ENCODE peak calls at places on chromosomes 6 and 20, in seven cellular contexts. I, O, M, C, L, U and G are unnamed samples.

GRCh38 chr6:111872521-111873177 is 603 bp downstream of the FYN start:
- DNase-seq in L (no peak), O (peak), U (peak), C (no peak), I (peak), M (no peak), G (peak)

GRCh38 chr20:56893206-56893605 is 264.1 kb downstream of the TFAP2C start:
- DNase-seq in U (no peak), I (no peak), C (no peak), L (no peak), M (no peak), O (peak), G (no peak)

GRCh38 chr6:27161946-27162603 is 85.4 kb upstream of the PRSS16 start:
- DNase-seq in I (peak), M (no peak), O (peak), C (peak), U (peak), L (peak), G (no peak)

GRCh38 chr6:137165375-137166246 is 7.8 kb downstream of the IL22RA2 start:
- DNase-seq in O (no peak), U (no peak), I (no peak), M (peak), C (no peak), L (peak), G (no peak)

GRCh38 chr6:45327956-45328522 is at the start of gene RUNX2:
- DNase-seq in L (no peak), U (peak), O (no peak), M (no peak), C (peak), I (peak), G (no peak)

GRCh38 chr20:35992713-35993335 is 24.4 kb downstream of the CNBD2 start:
- DNase-seq in M (peak), C (peak), U (peak), I (peak), O (peak), L (peak), G (peak)

GRCh38 chr20:8661229-8662023 is 407.5 kb upstream of the PLCB4 start:
- DNase-seq in L (no peak), O (peak), C (no peak), U (no peak), I (no peak), M (no peak), G (no peak)

GRCh38 chr6:14728396-14729024 is 517.4 kb upstream of the JARID2 start:
- DNase-seq in O (no peak), M (no peak), C (peak), L (no peak), U (peak), I (peak), G (no peak)

GRCh38 chr6:93992976-93993375 is 573.6 kb upstream of the EPHA7 start:
- DNase-seq in C (no peak), I (peak), L (no peak), U (no peak), O (no peak), M (no peak), G (no peak)

GRCh38 chr20:53575481-53576194 is 18.0 kb downstream of the ZNF217 start:
- DNase-seq in M (no peak), U (no peak), L (no peak), O (no peak), C (no peak), I (no peak), G (no peak)

GRCh38 chr20:64079273-64080012 is at the start of gene RGS19:
- DNase-seq in C (peak), I (peak), L (no peak), M (no peak), O (peak), U (peak), G (peak)

GRCh38 chr6:41673704-41674000 is 35.4 kb downstream of the MDFI start:
- DNase-seq in I (no peak), M (no peak), U (no peak), L (no peak), C (no peak), O (no peak), G (no peak)

GRCh38 chr6:105452924-105453756 is 50.3 kb upstream of the PREP start:
- DNase-seq in U (no peak), M (peak), C (no peak), I (no peak), O (no peak), L (no peak), G (no peak)

DNA sequence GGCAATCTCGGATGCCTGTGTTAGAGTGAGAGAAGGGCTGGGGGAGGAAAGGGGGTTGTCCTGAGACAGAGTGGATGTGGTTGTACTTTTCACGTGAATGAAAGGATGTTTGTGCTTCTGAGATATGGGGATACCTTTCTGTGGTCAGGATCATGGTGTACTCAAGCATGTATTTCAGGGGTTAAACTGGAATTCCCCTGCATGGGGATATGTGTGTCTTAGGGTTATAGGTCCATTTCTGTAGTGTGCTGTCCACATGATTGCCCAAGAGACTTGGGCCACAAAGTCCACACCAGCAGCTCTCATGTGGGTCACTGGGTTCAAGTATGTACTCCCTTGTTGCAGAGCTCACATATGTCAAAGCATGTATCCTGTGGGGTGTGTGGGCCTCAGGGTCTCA is 10.5 kb downstream of the SYNGAP1 start:
- DNase-seq in U (no peak), L (no peak), I (no peak), C (no peak), M (no peak), O (no peak), G (no peak)
- H3K4me3 ChIP-seq in U (no peak), L (no peak), I (no peak), C (no peak), M (no peak), O (peak), G (peak)

GRCh38 chr20:1499528-1500420 is 8.6 kb upstream of the SIRPB2 start:
- DNase-seq in U (no peak), I (no peak), C (no peak), O (no peak), M (no peak), L (no peak), G (no peak)

GRCh38 chr20:1503564-1504227 is 12.5 kb upstream of the SIRPB2 start:
- DNase-seq in C (peak), M (peak), U (peak), I (peak), L (peak), O (peak), G (peak)

GRCh38 chr20:1505361-1505760 is 14.1 kb upstream of the SIRPB2 start:
- DNase-seq in O (no peak), I (peak), C (no peak), L (no peak), U (no peak), M (no peak), G (no peak)

GRCh38 chr20:1496930-1497329 is 5.7 kb upstream of the SIRPB2 start:
- DNase-seq in L (no peak), I (no peak), U (no peak), O (no peak), M (no peak), C (no peak), G (no peak)

GRCh38 chr20:1500496-1500895 is 9.3 kb upstream of the SIRPB2 start:
- DNase-seq in O (no peak), M (no peak), C (no peak), U (no peak), I (no peak), L (no peak), G (no peak)
- H3K9ac ChIP-seq in O (no peak), M (no peak), C (no peak), U (no peak), I (no peak), L (no peak), G (no peak)

GRCh38 chr6:91613481-91613880 is 1026.6 kb upstream of the MAP3K7 start:
- DNase-seq in O (no peak), I (no peak), M (no peak), U (no peak), L (no peak), C (no peak), G (no peak)

GRCh38 chr6:91611190-91611589 is 1024.3 kb upstream of the MAP3K7 start:
- DNase-seq in I (no peak), O (no peak), M (no peak), L (no peak), U (no peak), C (no peak), G (no peak)

GRCh38 chr6:91606148-91606901 is 1019.5 kb upstream of the MAP3K7 start:
- DNase-seq in I (no peak), L (no peak), O (no peak), M (no peak), U (no peak), C (no peak), G (no peak)

DNA sequence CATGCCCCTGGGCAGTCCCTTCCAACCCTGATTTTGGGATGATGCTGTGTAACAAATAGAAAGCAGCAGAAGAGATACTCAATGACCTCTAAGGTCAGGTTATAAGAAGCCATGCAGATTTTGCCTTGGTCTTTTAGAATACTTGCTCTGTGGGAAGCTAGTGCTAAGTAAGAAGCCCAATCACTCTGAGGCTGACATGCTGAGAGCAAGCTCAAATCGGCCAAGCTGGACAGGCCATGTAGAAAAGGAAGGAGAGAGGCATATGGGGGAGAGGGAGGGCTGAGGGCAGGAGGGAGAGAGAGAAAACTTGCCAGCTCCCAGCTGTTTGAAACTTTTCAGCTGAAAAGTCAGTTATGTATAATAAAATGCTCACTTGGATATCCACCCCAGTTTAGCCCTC is 1021.6 kb upstream of the MAP3K7 start:
- DNase-seq in C (no peak), L (no peak), I (no peak), U (no peak), M (no peak), O (peak), G (no peak)
- H3K4me3 ChIP-seq in C (no peak), L (no peak), I (no peak), U (no peak), M (no peak), O (no peak), G (no peak)

GRCh38 chr6:68069921-68070709 is 565.0 kb upstream of the ADGRB3 start:
- DNase-seq in I (no peak), U (no peak), O (no peak), M (no peak), L (no peak), C (no peak), G (no peak)
- H3K9ac ChIP-seq in I (no peak), U (no peak), O (no peak), M (no peak), L (no peak), C (no peak), G (no peak)

GRCh38 chr6:49964064-49964463 is at the start of gene DEFB114:
- DNase-seq in O (no peak), M (no peak), U (no peak), L (no peak), I (no peak), C (no peak), G (no peak)

GRCh38 chr6:49966823-49967222 is 2.6 kb downstream of the DEFB113 start:
- DNase-seq in O (no peak), U (no peak), I (no peak), C (no peak), M (no peak), L (no peak), G (no peak)

GRCh38 chr6:49966334-49966733 is 2.4 kb upstream of the DEFB114 start:
- DNase-seq in M (no peak), O (peak), I (no peak), U (no peak), C (no peak), L (no peak), G (no peak)

DNA sequence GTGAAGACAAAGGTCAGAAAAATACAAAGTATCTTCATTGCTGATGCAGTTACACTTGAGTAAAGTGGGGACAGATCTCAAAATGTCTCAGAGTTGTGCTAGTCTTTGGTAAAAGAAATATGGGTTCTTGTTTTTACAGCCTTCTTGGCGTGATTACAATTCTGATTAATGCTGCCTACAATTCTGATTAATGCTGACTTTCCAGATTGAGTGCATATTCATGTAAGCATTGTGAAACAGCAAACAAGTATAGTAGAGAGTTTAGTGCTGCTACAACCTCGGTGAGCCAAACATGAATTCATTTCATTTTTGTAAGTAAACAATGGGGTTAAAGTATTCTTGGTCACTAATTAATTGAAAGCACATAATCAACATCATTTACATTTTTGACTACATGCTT is at the start of gene DEFB113:
- DNase-seq in I (no peak), C (no peak), U (no peak), O (no peak), M (no peak), L (no peak), G (no peak)
- H3K4me3 ChIP-seq in I (no peak), C (no peak), U (no peak), O (no peak), M (no peak), L (no peak), G (no peak)

DNA sequence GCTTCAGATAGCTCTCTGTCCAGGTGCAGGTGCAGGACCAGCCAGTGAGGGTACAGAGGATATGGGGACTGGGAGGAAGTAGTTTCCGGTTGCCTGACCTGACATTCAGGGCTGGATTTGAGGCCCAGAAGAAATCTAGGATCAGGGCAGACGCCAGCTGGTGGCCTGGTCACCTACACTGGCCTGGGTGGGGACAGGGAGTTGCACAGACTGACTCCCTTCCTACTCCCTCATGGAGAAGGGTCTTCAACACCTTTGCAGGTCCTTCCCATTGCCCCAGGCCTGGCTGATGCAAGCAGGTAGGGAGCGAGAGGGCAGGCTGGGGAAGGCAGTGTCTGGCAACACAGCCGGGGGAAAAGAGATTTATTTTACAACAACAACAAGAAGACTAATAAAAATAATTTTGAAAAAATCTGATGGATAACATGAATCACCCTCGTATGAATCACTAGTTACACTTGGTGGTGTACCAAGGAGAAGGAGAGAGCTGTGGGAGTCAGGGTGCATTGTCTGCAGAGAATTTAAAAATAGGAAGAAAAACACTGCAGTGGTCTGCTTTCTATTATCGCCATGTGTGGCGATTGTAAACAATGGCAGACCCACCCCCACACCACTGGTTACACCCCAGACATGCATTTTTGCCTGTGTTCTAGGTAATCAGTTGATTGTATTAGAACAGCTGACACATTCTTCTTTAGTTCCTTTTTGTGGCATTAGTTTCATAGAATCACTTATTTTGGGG is 62.3 kb upstream of the SNX9 start:
- DNase-seq in U (peak), I (peak), C (peak), L (no peak), O (no peak), M (no peak), G (no peak)
- H3K9ac ChIP-seq in U (peak), I (no peak), C (peak), L (peak), O (no peak), M (no peak), G (no peak)

GRCh38 chr6:143743256-143744166 is 65.7 kb downstream of the PHACTR2 start:
- DNase-seq in M (no peak), C (peak), I (peak), L (no peak), U (peak), O (peak), G (no peak)

GRCh38 chr6:143746202-143747119 is 68.7 kb downstream of the PHACTR2 start:
- DNase-seq in M (no peak), O (no peak), C (no peak), U (no peak), L (no peak), I (no peak), G (no peak)

GRCh38 chr6:143744593-143745151 is 66.9 kb downstream of the PHACTR2 start:
- DNase-seq in O (no peak), L (peak), M (no peak), I (peak), U (peak), C (peak), G (no peak)

GRCh38 chr6:143747347-143747842 is 69.6 kb downstream of the PHACTR2 start:
- DNase-seq in U (no peak), O (no peak), C (no peak), L (no peak), M (no peak), I (no peak), G (no peak)

DNA sequence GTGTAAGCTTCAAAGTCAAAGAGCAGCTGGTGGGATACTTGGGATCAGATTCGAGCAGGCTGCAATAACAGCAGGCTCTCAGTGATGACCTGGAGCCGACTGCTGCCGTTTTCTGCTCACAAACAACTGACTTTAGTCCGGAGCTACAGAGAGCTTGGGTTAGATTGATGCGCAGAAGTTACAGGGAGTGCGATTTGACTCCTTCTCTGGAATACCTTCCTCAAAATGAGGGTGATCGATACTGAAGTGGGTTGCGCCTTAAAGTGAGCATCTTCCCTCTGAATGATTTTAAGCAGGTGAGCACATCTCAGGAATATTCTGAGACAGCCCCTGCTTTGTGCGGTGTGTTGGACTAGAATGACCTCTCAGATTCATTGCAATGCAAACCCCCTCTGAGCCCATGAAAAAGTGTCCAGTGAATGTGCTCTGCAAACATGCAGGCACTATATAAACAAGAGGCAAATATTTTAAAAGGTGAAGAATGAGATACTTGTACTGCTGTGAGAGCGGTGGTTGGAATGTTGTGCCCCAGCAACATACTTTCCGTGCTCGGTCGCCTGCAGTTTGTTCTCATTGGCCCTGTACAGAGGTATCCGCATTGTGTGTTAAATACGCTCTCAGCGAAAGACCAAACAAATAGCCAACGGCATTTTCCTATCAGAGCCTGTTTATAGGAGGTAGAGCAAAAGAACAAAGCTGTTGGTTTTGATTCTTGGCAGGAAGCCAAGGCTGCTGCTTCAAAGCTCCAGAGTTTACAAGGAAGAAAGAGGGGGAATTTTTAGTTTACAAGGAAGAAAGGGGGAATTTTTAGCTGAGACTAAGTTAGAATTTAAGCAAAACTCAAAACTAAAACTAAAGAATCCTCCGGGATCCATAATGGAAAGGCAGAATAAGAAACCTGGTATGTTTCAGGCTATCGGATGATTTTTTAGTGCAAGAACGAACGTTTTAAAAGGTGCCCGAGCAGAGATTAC is 67.7 kb downstream of the PHACTR2 start:
- DNase-seq in I (peak), M (no peak), U (peak), C (peak), L (peak), O (peak), G (peak)
- H3K4me3 ChIP-seq in I (peak), M (no peak), U (peak), C (peak), L (no peak), O (no peak), G (no peak)

DNA sequence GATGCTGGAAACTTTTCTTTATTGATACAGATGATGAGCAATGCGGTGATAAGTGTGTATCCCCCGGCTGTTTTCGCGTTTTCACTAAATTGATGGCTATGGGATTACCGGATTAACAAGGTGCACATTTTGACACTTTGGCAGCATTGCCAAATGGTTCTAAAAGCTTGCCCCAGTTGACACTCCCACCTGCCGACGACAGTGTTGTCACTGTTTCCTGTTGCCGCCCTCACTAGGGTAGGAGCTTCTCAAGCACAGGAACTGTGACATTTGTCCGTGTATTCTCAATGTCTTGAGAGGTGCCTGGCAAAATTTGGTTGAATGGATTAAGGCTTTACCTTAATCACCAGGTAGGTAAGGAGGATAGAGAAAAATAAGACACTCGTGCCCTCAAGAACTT is 9.8 kb upstream of the MAPK13 start:
- DNase-seq in C (no peak), I (no peak), U (no peak), L (no peak), M (no peak), O (no peak), G (no peak)
- H3K9ac ChIP-seq in C (no peak), I (no peak), U (no peak), L (no peak), M (no peak), O (no peak), G (no peak)